ENCODE peak calls at places on chromosome 4, in six cellular contexts. G is T-helper 9 cell, F is MM.1S, A is Calu3, U is naive B cell, S is Karpas-422. O is an unnamed sample.

GRCh38 chr4:157172011-157172410 is 48.5 kb upstream of the GRIA2 start:
- DNase-seq in G (no peak), F (no peak), A (no peak), U (no peak), S (no peak), O (no peak)

GRCh38 chr4:184067931-184068554 is 149.6 kb downstream of the ENPP6 start:
- DNase-seq in G (no peak), F (no peak), A (no peak), U (no peak), S (no peak), O (no peak)

GRCh38 chr4:4763815-4764202 is 95.7 kb upstream of the MSX1 start:
- DNase-seq in G (no peak), F (no peak), A (no peak), U (no peak), S (no peak), O (no peak)

GRCh38 chr4:48841045-48841827 is 10.3 kb downstream of the OCIAD1 start:
- DNase-seq in G (no peak), F (no peak), A (no peak), U (no peak), S (no peak), O (no peak)

GRCh38 chr4:71635094-71635493 is 148.8 kb downstream of the GC start:
- DNase-seq in G (no peak), F (no peak), A (no peak), U (no peak), S (no peak), O (no peak)

GRCh38 chr4:41725254-41725653 is 23.3 kb downstream of the PHOX2B start:
- DNase-seq in G (no peak), F (no peak), A (no peak), U (no peak), S (no peak), O (peak; percentile 32)

GRCh38 chr4:76689079-76689817 is 208.7 kb downstream of the SOWAHB start:
- DNase-seq in G (no peak), F (peak; percentile 45), A (peak; percentile 33), U (peak; percentile 1), S (no peak), O (peak; percentile 72)

GRCh38 chr4:78656968-78657445 is 105.4 kb downstream of the ANXA3 start:
- DNase-seq in G (no peak), F (peak; percentile 37), A (no peak), U (no peak), S (no peak), O (no peak)

GRCh38 chr4:169305651-169306050 is 34.9 kb upstream of the SH3RF1 start:
- DNase-seq in G (no peak), F (no peak), A (no peak), U (no peak), S (no peak), O (no peak)

GRCh38 chr4:151324449-151325319 is 721 bp downstream of the SH3D19 start:
- DNase-seq in G (no peak), F (no peak), A (peak; percentile 54), U (no peak), S (no peak), O (no peak)

GRCh38 chr4:20809796-20810195 is 109.5 kb downstream of the PACRGL start:
- DNase-seq in G (no peak), F (no peak), A (peak; percentile 50), U (no peak), S (no peak), O (no peak)

GRCh38 chr4:168496834-168497233 is at the start of gene PALLD:
- DNase-seq in G (no peak), F (no peak), A (no peak), U (no peak), S (no peak), O (no peak)

GRCh38 chr4:14125375-14126129 is 498.0 kb upstream of the BOD1L1 start:
- DNase-seq in G (no peak), F (no peak), A (no peak), U (peak; percentile 37), S (peak; percentile 46), O (no peak)

GRCh38 chr4:1230316-1230715 is 18.6 kb downstream of the CTBP1 start:
- DNase-seq in G (no peak), F (no peak), A (no peak), U (no peak), S (no peak), O (no peak)

GRCh38 chr4:79679859-79680258 is 271.8 kb upstream of the GK2 start:
- DNase-seq in G (no peak), F (no peak), A (no peak), U (no peak), S (no peak), O (no peak)

GRCh38 chr4:143375326-143376073 is 38.8 kb downstream of the GAB1 start:
- DNase-seq in G (no peak), F (peak; percentile 71), A (peak; percentile 36), U (peak; percentile 51), S (peak; percentile 60), O (peak; percentile 30)

GRCh38 chr4:75745192-75745591 is 20.8 kb downstream of the USO1 start:
- DNase-seq in G (no peak), F (no peak), A (no peak), U (no peak), S (no peak), O (no peak)

GRCh38 chr4:105605493-105605892 is 53.1 kb downstream of the ARHGEF38 start:
- DNase-seq in G (no peak), F (no peak), A (no peak), U (no peak), S (no peak), O (no peak)

GRCh38 chr4:85603437-85604336 is 128.7 kb downstream of the ARHGAP24 start:
- DNase-seq in G (no peak), F (no peak), A (no peak), U (peak; percentile 58), S (peak; percentile 60), O (peak; percentile 14)

GRCh38 chr4:100898844-100899243 is 381.0 kb upstream of the EMCN start:
- DNase-seq in G (no peak), F (no peak), A (no peak), U (no peak), S (no peak), O (no peak)

GRCh38 chr4:145154573-145154972 is 25.8 kb downstream of the OTUD4 start:
- DNase-seq in G (no peak), F (peak; percentile 61), A (peak; percentile 11), U (peak; percentile 17), S (peak; percentile 66), O (peak; percentile 21)

GRCh38 chr4:141387299-141387698 is 166.6 kb downstream of the ZNF330 start:
- DNase-seq in G (no peak), F (no peak), A (no peak), U (no peak), S (no peak), O (no peak)

GRCh38 chr4:163415668-163416067 is 57.9 kb downstream of the TKTL2 start:
- DNase-seq in G (no peak), F (no peak), A (no peak), U (no peak), S (no peak), O (no peak)

GRCh38 chr4:148216866-148217814 is 225.1 kb downstream of the NR3C2 start:
- DNase-seq in G (no peak), F (peak; percentile 93), A (no peak), U (no peak), S (no peak), O (no peak)

GRCh38 chr4:44149242-44149641 is 299.4 kb downstream of the KCTD8 start:
- DNase-seq in G (no peak), F (no peak), A (no peak), U (no peak), S (no peak), O (no peak)

GRCh38 chr4:84479663-84480062 is 19.4 kb downstream of the NKX6-1 start:
- DNase-seq in G (no peak), F (no peak), A (no peak), U (no peak), S (no peak), O (peak; percentile 24)

O was measured in BE2C.